ENCODE peak calls at places on chromosomes 6 and 20, in seven cellular contexts. T is heart left ventricle, J is Peyer's patch, B is mammary epithelial cell, S is IMR-90, O is GM23338, Q is esophagus squamous epithelium. A is an unnamed sample.

GRCh38 chr6:84492246-84493135 is 265.0 kb upstream of the CEP162 start:
- DNase-seq in T (no peak), J (no peak), B (no peak), S (no peak), O (no peak), Q (no peak), A (no peak)

GRCh38 chr6:90003069-90003800 is 109.0 kb downstream of the GJA10 start:
- DNase-seq in T (no peak), J (no peak), B (peak; percentile 80), S (no peak), O (no peak), Q (no peak), A (no peak)

GRCh38 chr6:9089724-9090123 is 654.4 kb upstream of the SLC35B3 start:
- DNase-seq in T (no peak), J (no peak), B (no peak), S (no peak), O (no peak), Q (no peak), A (no peak)

GRCh38 chr20:18276821-18277220 is 11.5 kb upstream of the ZNF133 start:
- DNase-seq in T (peak; percentile 34), J (peak; percentile 86), B (peak; percentile 73), S (peak; percentile 71), O (peak; percentile 93), Q (no peak), A (no peak)

GRCh38 chr6:139600919-139601470 is 226.5 kb upstream of the CITED2 start:
- DNase-seq in T (no peak), J (no peak), B (no peak), S (no peak), O (no peak), Q (no peak), A (no peak)

GRCh38 chr6:26604026-26604425 is 7.3 kb downstream of the ABT1 start:
- DNase-seq in T (no peak), J (no peak), B (no peak), S (no peak), O (no peak), Q (no peak), A (no peak)

GRCh38 chr20:46566125-46566524 is 15.7 kb upstream of the OCSTAMP start:
- DNase-seq in T (no peak), J (no peak), B (no peak), S (no peak), O (no peak), Q (no peak), A (no peak)

GRCh38 chr6:117074672-117075071 is 190.7 kb upstream of the VGLL2 start:
- DNase-seq in T (no peak), J (no peak), B (no peak), S (no peak), O (peak; percentile 2), Q (no peak), A (no peak)

GRCh38 chr20:2000286-2000685 is 6.4 kb upstream of the PDYN start:
- DNase-seq in T (no peak), J (no peak), B (no peak), S (no peak), O (no peak), Q (no peak), A (no peak)

GRCh38 chr6:88380618-88381288 is 214.6 kb upstream of the CNR1 start:
- DNase-seq in T (no peak), J (no peak), B (no peak), S (no peak), O (no peak), Q (no peak), A (no peak)

GRCh38 chr6:97195117-97195516 is 87.9 kb downstream of the MMS22L start:
- DNase-seq in T (no peak), J (no peak), B (no peak), S (peak; percentile 24), O (no peak), Q (no peak), A (no peak)

GRCh38 chr6:158905277-158905676 is 86.1 kb upstream of the EZR start:
- DNase-seq in T (no peak), J (no peak), B (no peak), S (peak; percentile 14), O (no peak), Q (no peak), A (no peak)

GRCh38 chr6:71745525-71745924 is 140.8 kb upstream of the RIMS1 start:
- DNase-seq in T (no peak), J (no peak), B (no peak), S (no peak), O (peak; percentile 20), Q (no peak), A (no peak)

GRCh38 chr6:16338577-16339262 is 100.3 kb downstream of the GMPR start:
- DNase-seq in T (peak; percentile 81), J (peak; percentile 72), B (peak; percentile 86), S (peak; percentile 100), O (peak; percentile 59), Q (peak; percentile 9), A (peak; percentile 38)
- TF ChIP-seq CTCF in T (peak; percentile 52), J (no peak), B (peak; percentile 60), S (peak; percentile 88), O (peak; percentile 45), Q (no peak), A (peak; percentile 44)

GRCh38 chr6:106363401-106364138 is 3.1 kb downstream of the CRYBG1 start:
- DNase-seq in T (no peak), J (no peak), B (no peak), S (no peak), O (no peak), Q (no peak), A (no peak)
- H3K27me3 ChIP-seq in T (peaks cover 37% of the 10 kb centered on the region), J (no peaks in the 10 kb centered on the region), B (no peaks in the 10 kb centered on the region), S (peaks cover 29% of the 10 kb centered on the region), O (peaks cover 11% of the 10 kb centered on the region), Q (no peaks in the 10 kb centered on the region), A (no peaks in the 10 kb centered on the region)

DNA sequence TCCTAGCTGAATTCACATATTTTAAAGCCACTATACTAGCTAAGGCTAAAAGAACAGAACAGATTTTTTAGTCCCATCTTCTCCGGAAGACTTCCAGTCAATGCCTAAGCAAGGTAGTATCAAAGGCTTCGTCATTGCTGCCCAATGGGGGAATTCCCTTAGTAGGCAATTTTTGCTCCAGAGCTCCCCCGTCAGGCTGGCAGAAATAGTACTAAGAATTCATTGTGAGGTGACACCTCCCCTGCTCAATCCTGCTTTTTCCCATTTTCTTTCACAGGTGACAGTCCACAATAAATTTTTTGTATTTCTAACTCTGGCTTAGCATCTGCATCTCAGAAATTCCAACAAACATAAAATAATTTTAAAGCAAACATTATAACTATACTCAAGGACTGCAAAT is 52.8 kb upstream of the SRSF6 start:
- DNase-seq in T (no peak), J (no peak), B (peak; percentile 25), S (no peak), O (peak; percentile 36), Q (no peak), A (no peak)
- TF ChIP-seq CTCF in T (peak; percentile 8), J (no peak), B (peak; percentile 46), S (peak; percentile 12), O (no peak), Q (no peak), A (no peak)

GRCh38 chr6:163469459-163469858 is 54.9 kb downstream of the QKI start:
- DNase-seq in T (no peak), J (no peak), B (no peak), S (no peak), O (no peak), Q (no peak), A (no peak)

GRCh38 chr6:163474581-163474980 is 60.1 kb downstream of the QKI start:
- DNase-seq in T (no peak), J (no peak), B (no peak), S (no peak), O (no peak), Q (no peak), A (no peak)

GRCh38 chr6:163466839-163467390 is 52.4 kb downstream of the QKI start:
- DNase-seq in T (no peak), J (no peak), B (no peak), S (no peak), O (no peak), Q (no peak), A (no peak)

DNA sequence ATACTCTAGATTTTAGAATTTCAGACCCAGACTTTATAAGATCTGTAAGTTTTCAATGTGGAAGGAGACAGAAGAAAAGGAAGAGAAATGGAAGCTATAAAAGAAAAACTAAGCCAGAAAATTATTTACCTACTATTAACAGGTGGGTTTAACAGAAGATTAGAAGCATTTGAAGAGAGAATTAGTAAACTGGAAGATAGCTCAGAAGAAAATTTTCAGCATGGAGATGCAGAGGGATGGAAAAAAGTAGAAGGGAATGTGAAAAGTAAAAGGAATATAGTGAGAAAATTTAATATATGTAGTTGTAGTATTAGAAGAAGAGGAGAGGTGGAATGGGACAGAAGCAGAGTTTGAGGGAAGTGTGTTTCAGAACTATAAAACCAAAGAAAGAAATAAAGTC is 56.1 kb downstream of the QKI start:
- DNase-seq in T (no peak), J (no peak), B (no peak), S (no peak), O (no peak), Q (no peak), A (no peak)
- H3K27me3 ChIP-seq in T (no peaks in the 10 kb centered on the region), J (no peaks in the 10 kb centered on the region), B (no peaks in the 10 kb centered on the region), S (no peaks in the 10 kb centered on the region), O (no peaks in the 10 kb centered on the region), Q (no peaks in the 10 kb centered on the region), A (no peaks in the 10 kb centered on the region)

GRCh38 chr20:16308754-16309153 is 264.5 kb downstream of the KIF16B start:
- DNase-seq in T (no peak), J (no peak), B (peak; percentile 7), S (peak; percentile 46), O (no peak), Q (no peak), A (no peak)

GRCh38 chr20:16296933-16297332 is 276.3 kb downstream of the KIF16B start:
- DNase-seq in T (no peak), J (no peak), B (no peak), S (no peak), O (no peak), Q (no peak), A (no peak)

GRCh38 chr20:16301981-16302380 is 271.3 kb downstream of the KIF16B start:
- DNase-seq in T (no peak), J (no peak), B (no peak), S (peak; percentile 57), O (no peak), Q (no peak), A (no peak)

GRCh38 chr20:16299892-16300291 is 273.4 kb downstream of the KIF16B start:
- DNase-seq in T (no peak), J (no peak), B (no peak), S (no peak), O (no peak), Q (no peak), A (no peak)

GRCh38 chr20:16302818-16303217 is 270.4 kb downstream of the KIF16B start:
- DNase-seq in T (no peak), J (no peak), B (no peak), S (no peak), O (no peak), Q (no peak), A (no peak)
- TF ChIP-seq CTCF in T (no peak), J (no peak), B (no peak), S (no peak), O (no peak), Q (no peak), A (no peak)

GRCh38 chr6:39041072-39041471 is 7.5 kb upstream of the GLP1R start:
- DNase-seq in T (no peak), J (no peak), B (no peak), S (no peak), O (no peak), Q (no peak), A (no peak)
- H3K27me3 ChIP-seq in T (peaks cover 48% of the 10 kb centered on the region), J (no peaks in the 10 kb centered on the region), B (peaks cover 3% of the 10 kb centered on the region), S (peaks cover 6% of the 10 kb centered on the region), O (peaks cover 6% of the 10 kb centered on the region), Q (no peaks in the 10 kb centered on the region), A (no peaks in the 10 kb centered on the region)